ENCODE peak calls at places on chromosomes 6 and 20, in nine cellular contexts. Y, W, M, E, B, P, L, D and N are unnamed samples.

GRCh38 chr20:39752235-39752876 is 790.2 kb downstream of the DHX35 start:
- DNase-seq in Y (no peak), W (no peak), M (no peak), E (no peak), B (no peak), P (no peak), L (no peak), D (no peak), N (no peak)

GRCh38 chr20:47672166-47672565 is 113.1 kb downstream of the SULF2 start:
- DNase-seq in Y (no peak), W (no peak), M (no peak), E (no peak), B (no peak), P (no peak), L (no peak), D (no peak), N (no peak)

GRCh38 chr6:108169801-108170606 is 4.2 kb downstream of the NR2E1 start:
- DNase-seq in Y (no peak), W (no peak), M (no peak), E (no peak), B (no peak), P (no peak), L (no peak), D (no peak), N (no peak)

GRCh38 chr6:312704-313485 is 20.6 kb downstream of the DUSP22 start:
- DNase-seq in Y (no peak), W (no peak), M (no peak), E (no peak), B (no peak), P (no peak), L (no peak), D (no peak), N (no peak)

GRCh38 chr20:57654363-57654997 is 34.3 kb upstream of the ZBP1 start:
- DNase-seq in Y (peak; percentile 78), W (peak; percentile 58), M (peak; percentile 38), E (peak; percentile 37), B (peak; percentile 18), P (peak; percentile 68), L (peak; percentile 40), D (peak; percentile 44), N (no peak)

GRCh38 chr6:166145751-166146150 is 21.9 kb downstream of the TBXT start:
- DNase-seq in Y (no peak), W (no peak), M (no peak), E (no peak), B (no peak), P (no peak), L (no peak), D (no peak), N (no peak)

GRCh38 chr6:109351231-109352132 is 30.8 kb downstream of the CD164 start:
- DNase-seq in Y (no peak), W (no peak), M (no peak), E (no peak), B (peak; percentile 16), P (peak; percentile 46), L (no peak), D (no peak), N (no peak)

GRCh38 chr6:3209114-3210023 is 18.1 kb downstream of the TUBB2B start:
- DNase-seq in Y (peak; percentile 62), W (peak; percentile 49), M (peak; percentile 91), E (peak; percentile 13), B (peak; percentile 94), P (peak; percentile 94), L (peak; percentile 99), D (peak; percentile 48), N (no peak)

GRCh38 chr6:170345662-170346061 is 39.1 kb downstream of the FAM120B start:
- DNase-seq in Y (no peak), W (no peak), M (no peak), E (no peak), B (no peak), P (no peak), L (no peak), D (no peak), N (no peak)

GRCh38 chr6:19569563-19569962 is 267.6 kb upstream of the ID4 start:
- DNase-seq in Y (no peak), W (no peak), M (no peak), E (peak; percentile 87), B (no peak), P (no peak), L (no peak), D (no peak), N (no peak)

GRCh38 chr6:14734416-14735340 is 511.2 kb upstream of the JARID2 start:
- DNase-seq in Y (peak; percentile 21), W (no peak), M (no peak), E (no peak), B (no peak), P (peak; percentile 91), L (peak; percentile 10), D (peak; percentile 31), N (no peak)

GRCh38 chr20:48970681-48971370 is 49.3 kb downstream of the ARFGEF2 start:
- DNase-seq in Y (no peak), W (no peak), M (no peak), E (no peak), B (no peak), P (no peak), L (no peak), D (no peak), N (no peak)

GRCh38 chr20:25863536-25864325 is 167.1 kb upstream of the ZNF337 start:
- DNase-seq in Y (peak; percentile 24), W (peak; percentile 36), M (no peak), E (no peak), B (no peak), P (no peak), L (peak; percentile 30), D (no peak), N (no peak)

GRCh38 chr6:14462135-14462905 is 344.7 kb downstream of the CD83 start:
- DNase-seq in Y (no peak), W (no peak), M (no peak), E (no peak), B (no peak), P (no peak), L (no peak), D (no peak), N (no peak)

GRCh38 chr6:27892596-27893058 is 19.6 kb downstream of the OR2B2 start:
- DNase-seq in Y (no peak), W (no peak), M (no peak), E (no peak), B (no peak), P (peak; percentile 47), L (peak; percentile 45), D (no peak), N (no peak)

GRCh38 chr6:12992770-12993169 is 276.2 kb downstream of the PHACTR1 start:
- DNase-seq in Y (no peak), W (no peak), M (no peak), E (no peak), B (no peak), P (no peak), L (no peak), D (no peak), N (no peak)

GRCh38 chr6:7489376-7489775 is 52.1 kb upstream of the DSP start:
- DNase-seq in Y (no peak), W (no peak), M (no peak), E (no peak), B (no peak), P (no peak), L (no peak), D (no peak), N (no peak)